ENCODE peak calls at places on chromosomes 4 and X, in six cellular contexts. T is fibroblast of lung, J is neural progenitor cell, P is GM23338, R is SK-N-SH, D is aorta. Z is an unnamed sample.

GRCh38 chr4:168803727-168804126 is 206.3 kb downstream of the CBR4 start:
- DNase-seq in T (peak), P (peak), R (no peak), J (peak), D (no peak), Z (peak)

GRCh38 chr4:82893942-82894341 is 3.0 kb upstream of the SEC31A start:
- DNase-seq in J (no peak), D (no peak), T (no peak), P (no peak), R (no peak), Z (peak)

GRCh38 chrX:111671668-111672067 is 9.3 kb upstream of the ALG13 start:
- DNase-seq in T (no peak), D (no peak), J (no peak), R (no peak), P (no peak), Z (no peak)

GRCh38 chr4:128228778-128229457 is 58.7 kb downstream of the PGRMC2 start:
- DNase-seq in R (peak), T (no peak), J (no peak), D (no peak), P (no peak), Z (peak)

GRCh38 chr4:1210241-1210841 is 38.0 kb upstream of the SPON2 start:
- DNase-seq in T (no peak), P (no peak), R (no peak), J (no peak), D (peak), Z (no peak)

GRCh38 chr4:40525811-40526598 is 103.7 kb downstream of the RBM47 start:
- DNase-seq in D (peak), P (peak), J (no peak), T (peak), R (no peak), Z (peak)

GRCh38 chrX:130159776-130160175 is 5.9 kb downstream of the AIFM1 start:
- DNase-seq in R (no peak), J (no peak), P (no peak), D (no peak), T (no peak), Z (no peak)

GRCh38 chr4:98491862-98492554 is 166.4 kb downstream of the TSPAN5 start:
- DNase-seq in R (no peak), T (peak), P (peak), D (peak), J (peak), Z (peak)

GRCh38 chr4:6368601-6369000 is 99.0 kb downstream of the WFS1 start:
- DNase-seq in R (no peak), P (no peak), J (no peak), T (no peak), D (no peak), Z (no peak)

GRCh38 chrX:153526040-153526439 is 8.6 kb downstream of the ATP2B3 start:
- DNase-seq in T (no peak), J (no peak), P (no peak), R (peak), D (no peak), Z (no peak)

GRCh38 chr4:107069049-107069448 is 32.9 kb upstream of the DKK2 start:
- DNase-seq in R (no peak), P (no peak), J (no peak), D (no peak), T (peak), Z (peak)

GRCh38 chrX:7090506-7091095 is 56.9 kb upstream of the STS start:
- DNase-seq in T (no peak), P (no peak), J (no peak), R (no peak), D (no peak), Z (no peak)

GRCh38 chr4:54687887-54688841 is 30.4 kb downstream of the KIT start:
- DNase-seq in R (no peak), T (peak), J (no peak), P (no peak), D (no peak), Z (no peak)

GRCh38 chrX:18026171-18026570 is 165.1 kb upstream of the RAI2 start:
- DNase-seq in P (no peak), D (no peak), J (no peak), T (no peak), R (no peak), Z (no peak)

GRCh38 chr4:157804986-157805385 is 367.8 kb downstream of the GASK1B start:
- DNase-seq in D (no peak), T (peak), P (peak), J (peak), R (no peak), Z (no peak)

GRCh38 chrX:20623448-20623847 is 356.7 kb upstream of the RPS6KA3 start:
- DNase-seq in J (no peak), P (no peak), R (no peak), D (no peak), T (peak), Z (no peak)

GRCh38 chr4:121072080-121072835 is at the start of gene NDNF:
- DNase-seq in T (peak), P (peak), R (peak), D (peak), J (peak), Z (peak)

GRCh38 chrX:84907324-84907946 is 96.2 kb upstream of the APOOL start:
- DNase-seq in P (peak), T (peak), D (no peak), R (peak), J (peak), Z (peak)

GRCh38 chr4:159435561-159436023 is 332.7 kb downstream of the RAPGEF2 start:
- DNase-seq in T (no peak), R (no peak), D (no peak), P (no peak), J (no peak), Z (no peak)

GRCh38 chrX:15866141-15866540 is 11.5 kb upstream of the AP1S2 start:
- DNase-seq in P (no peak), R (no peak), T (no peak), J (no peak), D (no peak), Z (no peak)

GRCh38 chr4:6594826-6595355 is 19.9 kb downstream of the MAN2B2 start:
- DNase-seq in T (no peak), J (no peak), P (no peak), R (no peak), D (no peak), Z (no peak)

GRCh38 chr4:5916229-5916628 is 23.3 kb upstream of the CRMP1 start:
- DNase-seq in R (no peak), T (no peak), P (no peak), D (no peak), J (no peak), Z (no peak)

GRCh38 chrX:13279279-13280009 is 40.4 kb downstream of the ATXN3L start:
- DNase-seq in J (no peak), T (no peak), D (no peak), R (no peak), P (no peak), Z (no peak)
- H3K4me3 ChIP-seq in J (no peak), T (no peak), D (no peak), R (no peak), P (no peak), Z (no peak)

GRCh38 chr4:95544433-95545103 is 4.2 kb downstream of the UNC5C start:
- DNase-seq in P (peak), D (no peak), J (no peak), T (no peak), R (no peak), Z (peak)
- H3K4me3 ChIP-seq in P (no peak), D (peak), J (no peak), T (no peak), R (peak), Z (no peak)

GRCh38 chrX:45184211-45184610 is 16.5 kb downstream of the DIPK2B start:
- DNase-seq in P (no peak), J (no peak), T (no peak), R (no peak), D (no peak), Z (no peak)

GRCh38 chrX:45191383-45191782 is 9.3 kb downstream of the DIPK2B start:
- DNase-seq in T (no peak), R (no peak), J (no peak), P (no peak), D (no peak), Z (no peak)

GRCh38 chrX:45186643-45187026 is 14.0 kb downstream of the DIPK2B start:
- DNase-seq in R (peak), J (no peak), T (no peak), P (no peak), D (no peak), Z (no peak)

GRCh38 chrX:45191820-45192409 is 8.8 kb downstream of the DIPK2B start:
- DNase-seq in T (peak), D (no peak), P (no peak), R (no peak), J (no peak), Z (no peak)

DNA sequence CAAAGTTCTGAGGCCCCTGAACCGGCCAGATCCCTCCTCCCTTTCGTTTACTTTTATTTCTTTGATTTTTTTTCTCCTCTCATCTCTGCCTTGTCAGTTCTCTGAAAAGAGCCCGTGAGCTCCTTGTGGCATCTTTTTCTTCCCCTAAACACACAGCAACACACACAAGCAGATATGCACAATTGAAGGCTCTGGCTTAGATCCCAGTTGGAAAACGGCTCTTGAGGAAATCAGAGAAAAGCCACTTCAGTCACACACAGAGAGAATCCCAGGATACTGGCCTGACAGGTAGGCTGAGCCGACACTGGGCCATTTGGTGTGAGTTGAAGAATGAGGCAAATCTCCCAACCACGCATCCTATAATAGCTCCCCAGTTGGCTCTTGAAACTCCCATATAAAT is 12.9 kb downstream of the DIPK2B start:
- DNase-seq in P (no peak), T (no peak), R (no peak), J (no peak), D (no peak), Z (no peak)
- H3K4me3 ChIP-seq in P (no peak), T (peak), R (no peak), J (no peak), D (peak), Z (peak)

DNA sequence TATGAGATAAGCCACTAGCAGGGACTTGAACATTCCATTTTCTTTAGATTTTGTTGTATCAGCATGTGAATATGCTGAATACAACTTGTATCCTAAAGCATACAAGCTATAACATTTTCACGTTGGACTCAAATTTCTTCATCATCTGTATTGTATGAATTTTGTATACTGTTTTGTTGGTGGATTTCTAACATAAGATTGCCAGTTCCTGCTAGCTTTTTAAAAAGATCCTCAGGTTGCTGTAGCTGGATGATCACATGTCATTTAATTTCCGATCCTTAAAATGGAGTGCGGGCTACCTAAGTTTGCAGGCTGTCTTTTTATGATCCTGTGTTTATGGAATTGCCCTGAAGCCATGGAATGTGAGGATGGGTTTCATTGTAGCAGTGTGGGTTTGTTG is 6.9 kb downstream of the PDLIM5 start:
- DNase-seq in R (no peak), D (no peak), P (no peak), J (no peak), T (no peak), Z (no peak)
- H3K4me3 ChIP-seq in R (no peak), D (peak), P (no peak), J (peak), T (no peak), Z (no peak)

GRCh38 chr4:26369132-26370036 is 48.6 kb downstream of the RBPJ start:
- DNase-seq in R (no peak), P (no peak), J (no peak), T (peak), D (no peak), Z (no peak)

GRCh38 chr4:26375589-26375988 is 54.8 kb downstream of the RBPJ start:
- DNase-seq in T (no peak), R (no peak), D (no peak), J (no peak), P (no peak), Z (no peak)

GRCh38 chr4:26372525-26373172 is 51.8 kb downstream of the RBPJ start:
- DNase-seq in P (peak), R (peak), J (peak), D (no peak), T (peak), Z (peak)

GRCh38 chr4:26368685-26369084 is 47.9 kb downstream of the RBPJ start:
- DNase-seq in D (no peak), T (no peak), R (no peak), J (no peak), P (no peak), Z (no peak)

GRCh38 chr4:26372076-26372475 is 51.3 kb downstream of the RBPJ start:
- DNase-seq in T (no peak), R (no peak), J (no peak), D (no peak), P (no peak), Z (no peak)
- H3K4me3 ChIP-seq in T (no peak), R (no peak), J (no peak), D (no peak), P (no peak), Z (no peak)

DNA sequence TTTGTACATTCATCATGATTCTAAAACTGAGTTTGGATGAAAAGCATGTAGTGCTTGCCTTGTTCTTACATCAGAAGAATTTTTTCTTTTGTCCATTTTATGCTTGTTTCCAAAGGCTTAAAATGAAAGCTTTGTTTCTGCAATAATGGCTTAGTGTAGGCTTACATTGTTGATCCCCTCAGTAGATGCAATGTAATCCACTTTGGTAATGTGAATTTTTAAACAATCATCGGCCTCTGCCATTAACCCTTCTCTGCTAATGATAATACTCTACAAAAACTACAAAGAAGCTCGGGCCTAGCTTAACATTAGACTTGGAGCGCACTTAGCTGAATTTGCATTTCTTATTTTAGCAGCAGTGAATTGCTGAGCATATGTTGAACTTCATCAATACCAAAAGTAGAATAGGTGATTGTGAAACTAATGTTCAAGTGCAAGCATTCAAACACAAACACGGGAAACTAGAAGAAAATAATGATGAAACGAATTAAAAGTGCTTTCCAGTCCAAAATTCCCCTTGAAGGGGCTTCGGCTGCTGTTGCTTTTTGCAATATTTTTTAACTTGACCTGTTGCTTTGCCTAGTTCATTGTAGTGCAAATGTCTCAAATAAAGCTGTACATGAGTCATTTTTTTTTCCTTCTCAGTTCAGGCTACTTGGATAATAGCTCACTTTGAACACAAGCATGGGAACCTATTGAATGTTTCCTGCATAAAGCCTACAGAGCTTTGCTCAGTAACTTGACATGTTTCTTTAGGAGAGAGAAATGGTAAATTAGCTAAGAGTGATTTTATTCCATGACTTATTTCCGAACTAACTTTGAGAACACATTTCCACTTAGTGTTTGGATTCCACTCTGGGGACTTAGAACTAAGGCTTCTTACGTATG is 66.5 kb downstream of the SLIT2 start:
- DNase-seq in T (no peak), D (no peak), R (no peak), P (no peak), J (peak), Z (peak)
- H3K4me3 ChIP-seq in T (peak), D (no peak), R (no peak), P (no peak), J (no peak), Z (peak)

GRCh38 chrX:132482632-132483031 is 6.2 kb downstream of the MBNL3 start:
- DNase-seq in R (no peak), D (no peak), P (no peak), J (no peak), T (no peak), Z (no peak)

GRCh38 chrX:132480581-132481203 is 8.1 kb downstream of the MBNL3 start:
- DNase-seq in J (no peak), R (no peak), P (no peak), T (peak), D (peak), Z (peak)

GRCh38 chrX:132483523-132483922 is 5.3 kb downstream of the MBNL3 start:
- DNase-seq in R (no peak), P (no peak), J (no peak), T (no peak), D (no peak), Z (no peak)

GRCh38 chrX:132483951-132484350 is 4.9 kb downstream of the MBNL3 start:
- DNase-seq in R (no peak), J (no peak), T (no peak), D (no peak), P (no peak), Z (no peak)

DNA sequence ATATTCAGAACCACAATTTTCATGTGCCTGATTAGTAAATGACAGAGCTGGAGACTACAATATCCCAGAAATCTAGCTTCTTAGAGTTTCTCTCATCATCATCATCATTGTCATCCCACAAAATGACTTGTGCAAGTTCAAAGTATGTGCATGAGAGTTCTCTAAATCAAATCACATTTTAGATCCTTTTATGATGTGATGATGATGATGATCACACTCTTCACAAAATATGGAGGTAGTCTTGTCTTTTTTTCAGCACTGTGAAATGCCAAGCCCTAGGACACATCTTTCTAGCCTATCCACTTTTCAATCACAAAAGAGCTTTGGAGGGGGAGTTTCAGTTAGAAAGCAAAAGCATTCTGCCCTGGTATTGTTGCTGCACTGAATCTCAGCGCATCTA is 7.4 kb downstream of the MBNL3 start:
- DNase-seq in P (no peak), R (no peak), D (no peak), J (no peak), T (no peak), Z (no peak)
- H3K4me3 ChIP-seq in P (no peak), R (no peak), D (no peak), J (no peak), T (no peak), Z (no peak)

Z was measured in fibroblast of the aortic adventitia.